ENCODE peak calls at places on chromosome 16, in ten cellular contexts. Y is MCF 10A, E is H9, U is fibroblast of villous mesenchyme, R is Calu3, C is IMR-90, L is PC-9, M is lower leg skin, N is left ventricle myocardium inferior, K is glutamatergic neuron. W is an unnamed sample.

GRCh38 chr16:49281843-49282642 is 405 bp upstream of the CBLN1 start:
- DNase-seq in M (no peak), R (no peak), C (peak), K (peak), N (peak), U (peak), E (peak), L (no peak), Y (no peak), W (no peak)

GRCh38 chr16:78955206-78955605 is 645.3 kb downstream of the MAF start:
- DNase-seq in E (no peak), R (no peak), U (no peak), M (no peak), C (no peak), N (no peak), L (no peak), K (no peak), Y (no peak), W (no peak)

GRCh38 chr16:13056607-13057006 is 155.2 kb downstream of the SHISA9 start:
- DNase-seq in M (no peak), K (no peak), N (no peak), U (no peak), C (no peak), L (no peak), E (no peak), Y (no peak), R (no peak), W (no peak)

GRCh38 chr16:19175492-19176262 is 7.6 kb downstream of the SYT17 start:
- DNase-seq in E (no peak), K (no peak), Y (peak), M (no peak), U (peak), C (no peak), L (no peak), R (no peak), N (no peak), W (no peak)

GRCh38 chr16:67016681-67017450 is 12.1 kb upstream of the CBFB start:
- DNase-seq in M (peak), C (no peak), E (no peak), L (no peak), K (no peak), U (no peak), Y (no peak), R (no peak), N (no peak), W (no peak)

GRCh38 chr16:87288753-87289362 is 28.3 kb downstream of the C16orf95 start:
- DNase-seq in C (peak), M (no peak), U (peak), N (no peak), R (no peak), Y (no peak), E (no peak), L (no peak), K (no peak), W (peak)

GRCh38 chr16:57736419-57737281 is 1.1 kb downstream of the KATNB1 start:
- DNase-seq in K (no peak), Y (peak), C (peak), M (peak), N (peak), U (peak), E (peak), R (peak), L (peak), W (peak)

GRCh38 chr16:19113577-19114358 is at the start of gene ITPRIPL2:
- DNase-seq in E (peak), C (peak), Y (peak), M (peak), K (peak), R (peak), U (peak), L (peak), N (peak), W (no peak)

GRCh38 chr16:68784226-68784625 is 47.1 kb downstream of the CDH1 start:
- DNase-seq in U (no peak), M (no peak), N (no peak), L (no peak), E (no peak), Y (no peak), R (no peak), C (no peak), K (no peak), W (no peak)

GRCh38 chr16:50697881-50698767 is 4.7 kb downstream of the NOD2 start:
- DNase-seq in L (no peak), R (peak), Y (peak), C (peak), K (no peak), E (no peak), U (peak), M (peak), N (no peak), W (no peak)

GRCh38 chr16:54107803-54108202 is 178.8 kb downstream of the IRX3 start:
- DNase-seq in U (no peak), N (no peak), E (no peak), C (no peak), L (no peak), K (no peak), Y (no peak), R (no peak), M (no peak), W (no peak)

GRCh38 chr16:85415196-85415988 is 197.7 kb upstream of the GSE1 start:
- DNase-seq in C (no peak), K (peak), R (no peak), N (peak), U (peak), Y (no peak), E (no peak), M (peak), L (no peak), W (no peak)

GRCh38 chr16:20676268-20676828 is 21.1 kb downstream of the ACSM1 start:
- DNase-seq in N (no peak), L (peak), K (no peak), U (no peak), R (peak), E (no peak), Y (no peak), M (no peak), C (no peak), W (no peak)

GRCh38 chr16:82364690-82365089 is 194.7 kb upstream of the MPHOSPH6 start:
- DNase-seq in K (no peak), E (no peak), R (no peak), Y (no peak), N (no peak), C (no peak), U (no peak), L (no peak), M (no peak), W (no peak)

GRCh38 chr16:82363026-82363816 is 193.2 kb upstream of the MPHOSPH6 start:
- DNase-seq in M (no peak), N (no peak), Y (no peak), R (no peak), U (no peak), E (no peak), L (no peak), C (no peak), K (no peak), W (no peak)

GRCh38 chr16:82370282-82370681 is 200.3 kb upstream of the MPHOSPH6 start:
- DNase-seq in C (no peak), M (no peak), U (no peak), N (no peak), R (no peak), E (no peak), Y (no peak), K (no peak), L (no peak), W (no peak)

GRCh38 chr16:82366462-82366861 is 196.4 kb upstream of the MPHOSPH6 start:
- DNase-seq in Y (no peak), M (no peak), K (no peak), N (no peak), R (no peak), C (no peak), L (no peak), U (no peak), E (no peak), W (no peak)

GRCh38 chr16:82368041-82368440 is 198.0 kb upstream of the MPHOSPH6 start:
- DNase-seq in C (peak), Y (peak), N (peak), M (no peak), R (peak), K (no peak), E (peak), U (peak), L (no peak), W (no peak)
- TF ChIP-seq CTCF in C (peak), Y (peak), N (peak), M (no peak), R (no peak), K (peak), E (peak), U (peak), L (peak), W (peak)

GRCh38 chr16:89924298-89924924 is 1.3 kb downstream of the TUBB3 start:
- DNase-seq in E (peak), U (peak), Y (no peak), L (no peak), R (peak), K (peak), C (peak), M (no peak), N (no peak), W (no peak)
- TF ChIP-seq CTCF in E (no peak), U (no peak), Y (no peak), L (no peak), R (no peak), K (no peak), C (no peak), M (no peak), N (no peak), W (no peak)

GRCh38 chr16:81600275-81600674 is 155.7 kb downstream of the CMIP start:
- DNase-seq in E (no peak), U (peak), Y (peak), L (peak), M (no peak), K (no peak), R (peak), N (no peak), C (peak), W (no peak)
- TF ChIP-seq CTCF in E (no peak), U (no peak), Y (no peak), L (no peak), M (no peak), K (no peak), R (no peak), N (no peak), C (no peak), W (no peak)

DNA sequence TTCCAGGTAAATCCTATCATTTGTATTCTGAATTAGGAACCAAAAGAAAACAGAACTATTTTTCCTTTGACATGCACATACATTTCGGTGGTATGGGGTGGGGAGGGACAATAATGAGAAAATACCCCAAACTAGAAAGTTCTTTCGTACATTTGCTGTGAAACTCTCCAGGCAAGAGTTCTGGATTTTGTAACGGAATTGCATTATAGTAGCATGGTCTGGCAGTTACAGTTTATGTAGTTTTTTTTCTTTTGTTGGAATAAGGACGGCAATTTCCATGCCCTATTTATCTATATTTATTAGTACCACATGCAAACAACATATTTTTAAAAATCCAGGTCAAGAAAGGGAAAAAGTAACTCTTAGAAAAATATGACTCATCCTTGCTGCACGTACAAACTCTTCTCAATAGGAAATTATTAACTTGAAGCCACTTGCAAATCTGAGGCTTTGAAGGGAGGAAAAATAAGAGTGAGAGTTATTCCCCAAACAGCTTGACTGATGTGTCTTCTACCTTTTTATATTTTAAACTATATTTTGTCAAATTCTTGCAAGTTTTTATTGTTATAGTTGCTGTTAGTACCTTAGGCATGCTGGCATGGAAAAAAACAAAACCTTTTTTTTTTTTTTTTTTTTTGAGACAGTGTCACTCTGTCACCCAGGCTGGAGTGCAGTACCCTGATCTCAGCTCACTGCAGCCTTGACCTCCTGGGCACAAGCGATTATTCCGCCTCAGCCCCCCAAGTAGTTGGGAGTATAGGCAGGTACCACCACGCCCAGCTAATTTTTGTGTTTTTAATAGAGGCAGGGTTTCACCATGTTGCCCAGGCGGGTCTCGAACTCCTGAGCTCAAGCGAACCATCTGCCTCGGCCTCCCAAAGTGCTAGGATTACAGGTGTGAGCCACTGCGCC is 69.3 kb downstream of the WWP2 start:
- DNase-seq in K (no peak), U (peak), Y (no peak), N (no peak), M (no peak), C (peak), L (no peak), R (no peak), E (no peak), W (no peak)
- TF ChIP-seq CTCF in K (no peak), U (no peak), Y (no peak), N (no peak), M (no peak), C (no peak), L (no peak), R (no peak), E (no peak), W (no peak)

GRCh38 chr16:3999479-3999868 is 116.8 kb downstream of the ADCY9 start:
- DNase-seq in U (peak), N (peak), Y (no peak), K (peak), R (no peak), C (peak), E (no peak), M (no peak), L (no peak), W (no peak)

GRCh38 chr16:3999890-4000325 is 116.3 kb downstream of the ADCY9 start:
- DNase-seq in R (no peak), K (no peak), C (peak), N (no peak), L (no peak), M (no peak), U (peak), Y (no peak), E (no peak), W (no peak)

GRCh38 chr16:3997231-3997841 is 116.8 kb upstream of the CREBBP start:
- DNase-seq in K (no peak), E (no peak), N (no peak), M (no peak), Y (no peak), L (no peak), U (no peak), R (no peak), C (no peak), W (no peak)

GRCh38 chr16:4003166-4003565 is 113.1 kb downstream of the ADCY9 start:
- DNase-seq in U (no peak), M (no peak), N (no peak), C (no peak), Y (no peak), L (no peak), E (no peak), K (no peak), R (no peak), W (no peak)

GRCh38 chr16:3998793-3999478 is 117.3 kb downstream of the ADCY9 start:
- DNase-seq in L (no peak), Y (no peak), M (no peak), N (no peak), K (no peak), R (no peak), U (peak), C (peak), E (no peak), W (no peak)
- TF ChIP-seq CTCF in L (no peak), Y (no peak), M (no peak), N (no peak), K (no peak), R (no peak), U (peak), C (no peak), E (no peak), W (no peak)